ENCODE peak calls at places on chromosomes 11 and 22, in four cellular contexts. F is HFF-Myc, W is mammary epithelial cell, K is astrocyte of the spinal cord. V is an unnamed sample.

GRCh38 chr11:128407962-128408361 is 179.4 kb downstream of the ETS1 start:
- DNase-seq in F (no peak), W (peak; percentile 65), K (peak; percentile 16), V (peak; percentile 68)

GRCh38 chr22:32842486-32842885 is 41.0 kb downstream of the TIMP3 start:
- DNase-seq in F (no peak), W (peak; percentile 34), K (no peak), V (no peak)

GRCh38 chr22:30252411-30253204 is 6.0 kb upstream of the LIF start:
- DNase-seq in F (no peak), W (peak; percentile 21), K (no peak), V (no peak)

GRCh38 chr22:46001426-46002106 is 24.6 kb upstream of the WNT7B start:
- DNase-seq in F (no peak), W (no peak), K (peak; percentile 60), V (no peak)

GRCh38 chr11:74815966-74816365 is 67.3 kb downstream of the RNF169 start:
- DNase-seq in F (no peak), W (no peak), K (no peak), V (no peak)

GRCh38 chr22:28656156-28656555 is 23.5 kb downstream of the TTC28 start:
- DNase-seq in F (no peak), W (no peak), K (no peak), V (no peak)

GRCh38 chr11:79436911-79437273 is 3.9 kb downstream of the TENM4 start:
- DNase-seq in F (no peak), W (no peak), K (no peak), V (no peak)

GRCh38 chr11:62666259-62666926 is 1.3 kb downstream of the CSKMT start:
- DNase-seq in F (no peak), W (no peak), K (no peak), V (no peak)

GRCh38 chr11:110433393-110434333 is 3.9 kb downstream of the FDX1 start:
- DNase-seq in F (no peak), W (peak; percentile 25), K (peak; percentile 65), V (peak; percentile 57)

GRCh38 chr22:37267128-37267587 is 15.2 kb upstream of the CYTH4 start:
- DNase-seq in F (no peak), W (no peak), K (no peak), V (peak; percentile 33)

GRCh38 chr11:72228229-72228843 is 3.8 kb downstream of the INPPL1 start:
- DNase-seq in F (no peak), W (peak; percentile 34), K (no peak), V (peak; percentile 8)

GRCh38 chr11:57406337-57406904 is 16.0 kb upstream of the PRG2 start:
- DNase-seq in F (no peak), W (peak; percentile 14), K (peak; percentile 31), V (peak; percentile 46)

GRCh38 chr11:94825111-94825880 is 57.1 kb downstream of the AMOTL1 start:
- DNase-seq in F (no peak), W (no peak), K (no peak), V (no peak)

GRCh38 chr11:107702723-107703122 is 9.1 kb downstream of the SLN start:
- DNase-seq in F (no peak), W (no peak), K (no peak), V (no peak)

GRCh38 chr11:94449437-94449836 is 44.2 kb downstream of the MRE11 start:
- DNase-seq in F (no peak), W (peak; percentile 94), K (peak; percentile 40), V (peak; percentile 60)

GRCh38 chr11:100719362-100719761 is 32.3 kb downstream of the ARHGAP42 start:
- DNase-seq in F (no peak), W (peak; percentile 24), K (peak; percentile 74), V (peak; percentile 35)

GRCh38 chr11:65558785-65559509 is 788 bp upstream of the LTBP3 start:
- DNase-seq in F (no peak), W (no peak), K (peak; percentile 73), V (peak; percentile 36)

GRCh38 chr22:39384750-39385480 is 14.7 kb upstream of the TAB1 start:
- DNase-seq in F (no peak), W (no peak), K (no peak), V (peak; percentile 28)

GRCh38 chr11:122002926-122003325 is 113.1 kb downstream of the BLID start:
- DNase-seq in F (no peak), W (no peak), K (no peak), V (no peak)

GRCh38 chr11:61629082-61629481 is 48.2 kb upstream of the SYT7 start:
- DNase-seq in F (no peak), W (no peak), K (no peak), V (no peak)

GRCh38 chr11:34332524-34332923 is 25.3 kb downstream of the ABTB2 start:
- DNase-seq in F (no peak), W (no peak), K (no peak), V (no peak)

GRCh38 chr22:17368727-17369552 is at the start of gene CECR2:
- DNase-seq in F (no peak), W (no peak), K (peak; percentile 20), V (peak; percentile 67)

GRCh38 chr22:19964701-19965386 is 23.2 kb upstream of the TXNRD2 start:
- DNase-seq in F (no peak), W (no peak), K (no peak), V (no peak)

GRCh38 chr11:103601230-103601846 is 435.1 kb upstream of the DDI1 start:
- DNase-seq in F (peak; percentile 46), W (peak; percentile 52), K (peak; percentile 65), V (peak; percentile 80)

GRCh38 chr22:46220921-46221320 is 29.2 kb downstream of the CDPF1 start:
- DNase-seq in F (no peak), W (no peak), K (no peak), V (peak; percentile 24)

GRCh38 chr11:19903620-19904069 is 191.0 kb downstream of the NAV2 start:
- DNase-seq in F (peak; percentile 78), W (peak; percentile 58), K (peak; percentile 81), V (peak; percentile 85)

GRCh38 chr22:20526628-20527355 is 19.4 kb downstream of the MED15 start:
- DNase-seq in F (peak; percentile 52), W (peak; percentile 81), K (peak; percentile 70), V (peak; percentile 76)

GRCh38 chr11:109978895-109979294 is 114.3 kb upstream of the ZC3H12C start:
- DNase-seq in F (no peak), W (peak; percentile 9), K (peak; percentile 39), V (peak; percentile 17)

GRCh38 chr11:76624515-76625379 is 45.8 kb downstream of the LRRC32 start:
- DNase-seq in F (no peak), W (no peak), K (no peak), V (no peak)

GRCh38 chr11:114132944-114133394 is 73.5 kb downstream of the ZBTB16 start:
- DNase-seq in F (no peak), W (no peak), K (peak; percentile 85), V (peak; percentile 82)

GRCh38 chr11:70501933-70502540 is 103.7 kb downstream of the CTTN start:
- DNase-seq in F (no peak), W (no peak), K (no peak), V (no peak)

GRCh38 chr11:8796926-8797325 is 114.1 kb upstream of the AKIP1 start:
- DNase-seq in F (no peak), W (no peak), K (no peak), V (no peak)

GRCh38 chr11:8793114-8793777 is 110.7 kb downstream of the RPL27A start:
- DNase-seq in F (no peak), W (no peak), K (no peak), V (peak; percentile 54)

GRCh38 chr11:8794677-8795103 is 112.1 kb downstream of the RPL27A start:
- DNase-seq in F (no peak), W (no peak), K (no peak), V (no peak)

GRCh38 chr11:8792636-8793035 is 110.0 kb downstream of the RPL27A start:
- DNase-seq in F (no peak), W (no peak), K (no peak), V (no peak)

DNA sequence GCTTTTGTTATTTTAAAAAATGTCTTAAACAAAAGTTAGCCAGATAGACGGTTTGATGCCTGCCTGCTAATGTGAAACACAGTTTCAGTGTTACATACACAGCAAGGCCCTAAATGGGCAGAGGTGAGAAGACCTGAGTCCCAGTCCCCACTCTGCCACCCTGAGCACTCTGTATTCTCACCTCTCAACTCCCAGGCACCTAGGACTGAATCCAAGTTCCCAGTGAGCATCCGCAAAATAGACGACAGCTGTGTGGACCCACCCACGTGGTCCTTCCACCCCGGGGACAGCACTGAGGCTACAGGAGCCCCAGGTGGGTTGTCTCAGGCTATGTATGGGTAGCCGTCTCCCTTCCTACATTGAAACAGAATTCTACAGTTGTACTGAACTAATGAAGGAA is 111.5 kb downstream of the RPL27A start:
- DNase-seq in F (no peak), W (no peak), K (no peak), V (no peak)
- H3K4me3 ChIP-seq in F (no peak overlapping the region), W (no peak overlapping the region), K (no peak overlapping the region), V (no peak overlapping the region)

DNA sequence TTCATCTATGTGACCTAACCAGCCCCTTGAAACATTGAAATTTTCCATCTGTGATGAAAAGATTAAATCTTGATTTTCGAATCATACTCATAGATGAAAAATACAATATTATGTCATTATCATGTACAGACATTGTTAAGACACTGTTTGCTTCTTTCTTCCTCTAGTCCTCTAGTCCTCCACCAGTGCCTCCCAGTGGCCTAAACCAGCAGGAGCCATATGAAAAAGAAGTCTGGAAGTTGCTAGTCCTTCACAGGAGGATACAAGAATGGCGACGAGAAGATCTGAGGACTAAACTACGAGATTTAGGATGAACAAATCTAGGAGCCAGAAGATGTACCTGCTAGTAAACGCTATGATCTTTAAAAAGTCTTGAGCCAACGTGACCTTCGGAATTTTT is 134.1 kb downstream of the SLC17A6 start:
- DNase-seq in F (no peak), W (peak; percentile 26), K (no peak), V (no peak)
- TF ChIP-seq CTCF in F (peak; percentile 8), W (peak; percentile 52), K (peak; percentile 8), V (peak; percentile 32)

GRCh38 chr11:117984471-117984870 is 1.7 kb upstream of the IL10RA start:
- DNase-seq in F (no peak), W (no peak), K (no peak), V (no peak)
- H3K4me3 ChIP-seq in F (no peak overlapping the region), W (no peak overlapping the region), K (no peak overlapping the region), V (no peak overlapping the region)

GRCh38 chr11:68610452-68611116 is 73.8 kb upstream of the GAL start:
- DNase-seq in F (no peak), W (no peak), K (no peak), V (peak; percentile 29)
- TF ChIP-seq CTCF in F (peak; percentile 35), W (peak; percentile 27), K (peak; percentile 40), V (peak; percentile 26)

DNA sequence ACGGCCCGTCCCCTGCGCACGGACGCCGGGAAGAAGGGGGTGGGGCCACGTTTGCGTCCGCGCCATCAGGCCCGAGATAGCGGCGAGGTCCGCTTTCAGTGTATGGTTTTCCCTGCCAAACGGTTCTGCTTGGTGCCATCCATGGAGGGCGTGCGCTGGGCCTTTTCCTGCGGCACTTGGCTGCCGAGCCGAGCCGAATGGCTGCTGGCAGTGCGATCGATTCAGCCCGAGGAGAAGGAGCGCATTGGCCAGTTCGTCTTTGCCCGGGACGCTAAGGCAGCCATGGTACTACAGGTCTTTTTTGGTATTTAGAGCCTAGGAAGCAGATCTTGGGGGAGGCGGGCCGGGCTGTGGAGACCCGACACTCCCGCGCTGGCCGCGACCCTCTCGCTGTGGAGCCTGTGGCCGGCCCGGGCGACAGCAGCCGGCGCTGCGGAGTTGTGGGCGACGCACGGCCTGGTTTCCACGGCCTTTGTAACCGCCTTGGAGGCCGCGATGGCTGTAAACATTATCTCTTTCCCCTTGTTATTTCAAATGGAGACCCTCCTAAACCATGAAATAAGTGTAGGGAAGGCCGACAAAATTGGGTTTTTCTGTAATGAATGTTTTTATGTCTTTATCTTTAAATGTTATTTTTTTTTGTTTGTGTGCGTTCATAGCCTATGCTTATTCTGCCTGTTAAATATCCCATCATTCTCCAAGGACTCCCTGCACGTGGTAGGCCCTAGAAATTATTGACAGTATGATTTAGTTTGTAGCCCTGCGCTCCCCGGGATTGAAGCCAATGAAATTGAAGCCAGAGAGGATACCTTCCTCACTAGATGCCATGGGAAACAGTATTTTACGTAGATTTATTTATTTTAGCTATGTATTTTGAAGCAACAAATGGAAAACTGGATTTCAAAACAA is at the start of gene AASDHPPT:
- DNase-seq in F (no peak), W (peak; percentile 55), K (peak; percentile 68), V (peak; percentile 36)
- H3K4me3 ChIP-seq in F (peak within 1 kb of the TSS; percentile 88), W (peak within 1 kb of the TSS; percentile 81), K (peak within 1 kb of the TSS; percentile 86), V (peak within 1 kb of the TSS; percentile 89)

GRCh38 chr11:45660717-45661416 is 4.6 kb downstream of the CHST1 start:
- DNase-seq in F (no peak), W (no peak), K (no peak), V (no peak)
- TF ChIP-seq CTCF in F (no peak), W (no peak), K (no peak), V (no peak)